ENCODE peak calls at places on chromosomes 13 and 19, in six cellular contexts. Q, X, Y, T, C and H are unnamed samples. For H3K4me1 and H4K20me1, the result is how much of the 10 kb centered on the place peaks cover.

GRCh38 chr13:113976711-113977684 is 3.1 kb upstream of the C13orf46 start:
- DNase-seq in Q (peak), X (no peak), Y (peak), T (no peak), C (no peak), H (no peak)

GRCh38 chr13:48334534-48335127 is 31.1 kb downstream of the RB1 start:
- DNase-seq in Q (peak), X (peak), Y (no peak), T (peak), C (peak), H (peak)

GRCh38 chr19:16383584-16384161 is 59.0 kb downstream of the KLF2 start:
- DNase-seq in Q (no peak), X (no peak), Y (no peak), T (no peak), C (no peak), H (no peak)

GRCh38 chr13:92224052-92224821 is 825.8 kb downstream of the GPC5 start:
- DNase-seq in Q (peak), X (no peak), Y (no peak), T (peak), C (no peak), H (no peak)

GRCh38 chr13:79901336-79901735 is 420.4 kb downstream of the NDFIP2 start:
- DNase-seq in Q (peak), X (no peak), Y (no peak), T (no peak), C (peak), H (no peak)

GRCh38 chr13:98582947-98583346 is 6.0 kb upstream of the STK24 start:
- DNase-seq in Q (peak), X (no peak), Y (no peak), T (no peak), C (no peak), H (peak)

GRCh38 chr19:2733930-2734588 is 5.8 kb downstream of the SLC39A3 start:
- DNase-seq in Q (peak), X (no peak), Y (no peak), T (no peak), C (no peak), H (no peak)

GRCh38 chr19:43754562-43755255 is at the start of gene SMG9:
- DNase-seq in Q (peak), X (peak), Y (peak), T (peak), C (peak), H (peak)

GRCh38 chr13:44197791-44198770 is 175.5 kb upstream of the SERP2 start:
- DNase-seq in Q (peak), X (no peak), Y (peak), T (no peak), C (no peak), H (no peak)

GRCh38 chr19:13132471-13133166 is 14.6 kb downstream of the NACC1 start:
- DNase-seq in Q (peak), X (no peak), Y (peak), T (peak), C (no peak), H (no peak)

GRCh38 chr13:46683879-46684278 is 113.1 kb downstream of the ESD start:
- DNase-seq in Q (no peak), X (no peak), Y (no peak), T (no peak), C (no peak), H (no peak)

GRCh38 chr19:37007587-37008220 is 70.5 kb upstream of the ZNF420 start:
- DNase-seq in Q (peak), X (no peak), Y (no peak), T (no peak), C (peak), H (no peak)

GRCh38 chr19:3357362-3357730 is 9.0 kb upstream of the NFIC start:
- DNase-seq in Q (no peak), X (no peak), Y (no peak), T (no peak), C (no peak), H (no peak)

GRCh38 chr13:113849981-113850721 is 13.7 kb downstream of the GAS6 start:
- DNase-seq in Q (no peak), X (no peak), Y (no peak), T (no peak), C (no peak), H (no peak)

GRCh38 chr19:40565355-40565754 is 11.3 kb upstream of the SHKBP1 start:
- DNase-seq in Q (no peak), X (no peak), Y (no peak), T (no peak), C (no peak), H (no peak)

GRCh38 chr19:778910-779653 is 18.2 kb upstream of the PTBP1 start:
- DNase-seq in Q (peak), X (peak), Y (peak), T (peak), C (peak), H (peak)

GRCh38 chr13:50001287-50001686 is 4.4 kb downstream of the TRIM13 start:
- DNase-seq in Q (no peak), X (no peak), Y (no peak), T (no peak), C (no peak), H (no peak)
- H3K4me1 ChIP-seq in Q (under half), X (under half), Y (under half), T (under half), C (under half), H (under half)

GRCh38 chr19:14558370-14559066 is 13.3 kb downstream of the NDUFB7 start:
- DNase-seq in Q (no peak), X (no peak), Y (no peak), T (no peak), C (no peak), H (no peak)
- H4K20me1 ChIP-seq in Q (under half), X (under half), Y (under half), T (under half), C (under half), H (under half)

DNA sequence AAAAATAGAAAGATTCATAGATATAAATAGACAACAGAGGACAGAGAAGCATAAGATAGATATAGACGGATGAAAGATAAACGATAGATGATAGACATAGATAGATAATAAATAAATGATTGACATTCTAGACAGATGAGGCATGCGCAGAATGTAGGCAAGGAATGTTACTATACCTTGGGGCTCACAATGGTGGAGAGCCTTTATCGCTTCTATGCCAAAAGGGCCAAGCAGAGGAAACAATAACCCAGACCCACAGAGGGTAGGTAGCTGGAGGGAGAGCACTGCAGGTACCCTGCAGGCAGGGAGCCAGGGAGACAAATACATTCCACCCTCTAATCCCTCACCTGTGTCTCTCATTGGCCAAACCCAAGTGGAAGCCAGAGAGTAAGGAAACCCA is 44.4 kb downstream of the NOTCH3 start:
- DNase-seq in Q (no peak), X (no peak), Y (no peak), T (no peak), C (no peak), H (no peak)
- H3K4me1 ChIP-seq in Q (under half), X (under half), Y (under half), T (under half), C (under half), H (under half)

DNA sequence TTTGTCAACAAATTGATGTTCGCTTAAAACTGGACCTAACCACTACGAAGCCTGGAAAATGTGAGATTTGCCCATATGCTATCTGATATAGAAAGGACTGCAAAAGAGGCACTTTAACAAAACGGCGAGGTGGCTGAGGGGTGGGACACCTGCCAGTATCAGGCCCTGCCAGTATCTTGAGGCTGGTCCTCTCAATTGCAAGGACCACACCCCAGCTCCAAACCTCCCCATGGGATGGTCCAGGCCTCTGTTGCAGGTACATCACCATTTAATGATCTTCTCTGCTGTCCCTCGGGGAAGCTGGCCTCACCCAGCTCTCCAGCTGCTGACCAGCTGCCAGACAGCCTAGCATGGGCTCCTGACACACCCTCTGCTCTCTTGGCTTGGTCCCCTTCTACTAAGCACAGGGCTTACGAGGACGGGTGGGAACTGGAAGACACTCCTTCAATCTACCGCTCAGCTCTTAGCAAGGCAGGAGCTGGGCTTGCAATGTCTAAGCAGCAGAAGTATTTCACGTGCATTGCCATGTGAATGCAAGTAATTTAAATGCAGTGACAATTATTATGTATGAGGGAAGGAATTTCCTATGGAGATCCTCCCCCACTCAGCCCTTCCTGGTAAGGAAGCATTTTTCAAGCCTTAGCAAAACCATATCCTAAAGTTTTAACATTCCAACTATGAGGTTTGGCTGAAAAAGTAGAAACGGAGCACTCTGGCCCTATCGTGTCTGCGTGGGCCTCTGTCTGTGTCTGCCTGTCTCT is 63.9 kb downstream of the LATS2 start:
- DNase-seq in Q (peak), X (peak), Y (no peak), T (no peak), C (peak), H (peak)
- H4K20me1 ChIP-seq in Q (under half), X (under half), Y (under half), T (under half), C (under half), H (under half)

GRCh38 chr19:10773969-10774368 is 56.1 kb downstream of the DNM2 start:
- DNase-seq in Q (peak), X (no peak), Y (peak), T (no peak), C (no peak), H (no peak)
- H3K4me1 ChIP-seq in Q (under half), X (under half), Y (under half), T (under half), C (under half), H (under half)